ENCODE peak calls at places on chromosomes 4 and X, in six cellular contexts. Q is vagina, I is suprapubic skin, B is lower leg skin, Z is sigmoid colon, G is IMR-90. E is an unnamed sample.

GRCh38 chrX:16023790-16024734 is 99.3 kb upstream of the GRPR start:
- DNase-seq in G (peak), Q (no peak), I (no peak), Z (no peak), B (no peak), E (no peak)

GRCh38 chr4:156942991-156943390 is 28.6 kb downstream of the PDGFC start:
- DNase-seq in I (no peak), Q (no peak), G (no peak), B (no peak), Z (no peak), E (no peak)

GRCh38 chr4:102842367-102842766 is 15.0 kb upstream of the UBE2D3 start:
- DNase-seq in Q (no peak), I (no peak), Z (no peak), G (no peak), B (no peak), E (no peak)

GRCh38 chr4:126991965-126992364 is 640.8 kb upstream of the INTU start:
- DNase-seq in B (no peak), I (no peak), Z (no peak), Q (no peak), G (peak), E (no peak)

GRCh38 chr4:152817331-152817730 is 37.6 kb downstream of the ARFIP1 start:
- DNase-seq in G (peak), B (no peak), I (no peak), Q (no peak), Z (no peak), E (no peak)

GRCh38 chr4:135604531-135604930 is 1402.9 kb upstream of the PABPC4L start:
- DNase-seq in G (no peak), B (no peak), Z (no peak), I (no peak), Q (no peak), E (no peak)

GRCh38 chr4:183798921-183799307 is 106.2 kb upstream of the STOX2 start:
- DNase-seq in B (no peak), Z (no peak), I (no peak), Q (no peak), G (no peak), E (no peak)

GRCh38 chrX:123219916-123220315 is 35.8 kb downstream of the GRIA3 start:
- DNase-seq in G (no peak), Q (no peak), B (no peak), Z (no peak), I (no peak), E (no peak)

GRCh38 chrX:128616933-128617332 is 564.7 kb upstream of the ACTRT1 start:
- DNase-seq in Z (no peak), I (no peak), Q (no peak), G (no peak), B (no peak), E (no peak)

GRCh38 chrX:54439967-54440871 is at the start of gene TSR2:
- DNase-seq in Z (peak), I (peak), B (peak), Q (no peak), G (peak), E (peak)
- TF ChIP-seq POLR2A in Z (peak), I (no peak), B (no peak), Q (peak), G (no peak), E (peak)

GRCh38 chrX:130163350-130163851 is 2.2 kb downstream of the AIFM1 start:
- DNase-seq in B (no peak), Z (no peak), I (no peak), G (no peak), Q (no peak), E (no peak)

GRCh38 chrX:130167040-130167439 is 1.4 kb upstream of the AIFM1 start:
- DNase-seq in B (no peak), Z (no peak), I (no peak), G (no peak), Q (no peak), E (no peak)

GRCh38 chrX:130166503-130166777 is 799 bp upstream of the AIFM1 start:
- DNase-seq in B (no peak), Q (no peak), I (no peak), G (no peak), Z (no peak), E (no peak)

GRCh38 chrX:130165181-130165702 is 399 bp downstream of the AIFM1 start:
- DNase-seq in I (no peak), Z (no peak), Q (no peak), B (no peak), G (no peak), E (no peak)

DNA sequence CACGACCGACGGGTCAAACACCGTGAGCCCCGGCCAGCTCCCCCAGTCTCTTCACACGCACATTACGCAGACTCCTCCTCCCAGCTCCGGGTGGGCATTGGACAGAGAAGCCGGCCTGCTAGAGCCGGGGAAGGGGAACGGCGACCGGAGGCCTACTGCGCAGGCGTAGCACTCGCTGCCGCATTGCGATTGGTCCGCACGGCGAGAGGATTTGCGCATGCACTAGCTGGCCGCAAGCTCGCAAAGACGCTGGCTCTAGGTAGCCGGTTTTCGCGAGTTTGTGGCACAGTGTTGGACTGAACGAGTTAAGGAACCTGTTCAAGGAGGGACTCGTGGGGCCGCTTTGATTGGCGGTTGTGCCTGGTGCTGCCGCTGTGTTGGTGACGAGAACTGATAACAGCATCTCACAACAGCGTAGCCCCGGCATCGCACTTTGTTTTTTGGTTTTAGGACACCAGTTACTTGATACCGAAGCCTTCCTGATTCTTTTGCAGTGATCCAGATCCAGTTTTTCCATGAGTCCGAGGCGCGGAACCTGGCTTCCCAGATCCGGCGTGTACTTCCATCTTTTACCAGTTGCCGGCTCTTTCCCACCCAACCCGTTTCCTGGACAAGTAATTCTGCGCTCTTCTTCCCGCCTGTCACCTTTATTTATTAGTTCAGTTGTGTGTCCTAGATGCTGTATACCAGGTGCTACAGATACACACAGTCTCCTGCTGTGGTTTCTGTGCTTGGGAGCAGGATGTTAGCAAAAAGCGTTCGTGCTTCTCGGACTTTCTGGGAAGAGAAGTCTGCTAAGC is at the start of gene AIFM1:
- DNase-seq in Q (no peak), G (peak), Z (peak), B (peak), I (peak), E (peak)
- TF ChIP-seq POLR2A in Q (peak), G (no peak), Z (peak), B (no peak), I (no peak), E (peak)

GRCh38 chr4:121823505-121824170 is at the start of gene CCNA2:
- DNase-seq in Q (peak), I (peak), Z (peak), G (peak), B (peak), E (peak)
- TF ChIP-seq POLR2A in Q (no peak), I (no peak), Z (no peak), G (peak), B (no peak), E (peak)

GRCh38 chr4:87392183-87392582 is 1.2 kb upstream of the HSD17B11 start:
- DNase-seq in Z (no peak), G (no peak), I (no peak), B (no peak), Q (no peak), E (no peak)

GRCh38 chr4:87387237-87387636 is 3.8 kb downstream of the HSD17B11 start:
- DNase-seq in I (no peak), Z (no peak), G (no peak), Q (no peak), B (no peak), E (no peak)

GRCh38 chr4:87391783-87392054 is 731 bp upstream of the HSD17B11 start:
- DNase-seq in Z (no peak), B (no peak), Q (no peak), I (no peak), G (no peak), E (no peak)

GRCh38 chr4:87390931-87391782 is at the start of gene HSD17B11:
- DNase-seq in G (peak), Z (peak), Q (no peak), I (peak), B (peak), E (peak)
- TF ChIP-seq POLR2A in G (no peak), Z (peak), Q (peak), I (no peak), B (no peak), E (peak)

GRCh38 chr4:76732246-76732645 is 165.7 kb downstream of the SOWAHB start:
- DNase-seq in Z (no peak), G (no peak), B (no peak), I (no peak), Q (no peak), E (no peak)
- TF ChIP-seq POLR2A in Z (no peak), G (no peak), B (no peak), I (no peak), Q (no peak), E (no peak)

GRCh38 chrX:147405764-147406163 is 506.0 kb upstream of the FMR1 start:
- DNase-seq in I (no peak), Q (no peak), Z (peak), B (no peak), G (no peak), E (no peak)

DNA sequence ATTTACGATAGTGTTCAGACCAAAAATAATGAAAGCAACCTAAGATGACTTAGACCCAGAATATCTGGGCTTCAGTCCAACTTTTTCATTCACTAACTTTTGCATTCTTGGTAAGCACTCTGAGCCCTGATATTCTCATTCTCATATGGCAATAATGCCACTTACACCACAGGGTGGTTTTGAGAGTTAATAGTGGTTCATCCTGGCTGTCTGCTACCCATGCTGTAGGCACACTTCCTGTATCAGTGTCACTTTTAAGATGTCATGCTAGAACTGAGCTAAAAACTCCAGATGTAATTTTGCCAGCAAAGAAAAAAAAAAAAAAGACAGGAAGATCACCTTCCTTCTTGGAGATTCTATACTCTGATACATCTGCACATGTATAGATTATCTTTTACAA is 508.6 kb upstream of the FMR1 start:
- DNase-seq in G (no peak), B (no peak), Q (no peak), Z (no peak), I (no peak), E (no peak)
- TF ChIP-seq POLR2A in G (no peak), B (no peak), Q (no peak), Z (no peak), I (no peak), E (no peak)

GRCh38 chr4:38781854-38782261 is 932 bp downstream of the TLR10 start:
- DNase-seq in Z (no peak), I (no peak), B (no peak), Q (no peak), G (no peak), E (no peak)
- TF ChIP-seq POLR2A in Z (no peak), I (no peak), B (no peak), Q (no peak), G (no peak), E (no peak)

GRCh38 chr4:2754848-2755820 is 1.0 kb downstream of the TNIP2 start:
- DNase-seq in Q (no peak), B (no peak), Z (no peak), I (no peak), G (no peak), E (no peak)

GRCh38 chr4:2756691-2757350 is 685 bp upstream of the TNIP2 start:
- DNase-seq in Z (no peak), Q (no peak), B (no peak), G (no peak), I (no peak), E (no peak)

GRCh38 chr4:2753444-2753843 is 2.7 kb downstream of the TNIP2 start:
- DNase-seq in Z (no peak), I (no peak), Q (no peak), G (no peak), B (no peak), E (no peak)

GRCh38 chr4:2757426-2757825 is 1.3 kb upstream of the TNIP2 start:
- DNase-seq in G (no peak), Z (no peak), Q (no peak), B (no peak), I (no peak), E (no peak)

DNA sequence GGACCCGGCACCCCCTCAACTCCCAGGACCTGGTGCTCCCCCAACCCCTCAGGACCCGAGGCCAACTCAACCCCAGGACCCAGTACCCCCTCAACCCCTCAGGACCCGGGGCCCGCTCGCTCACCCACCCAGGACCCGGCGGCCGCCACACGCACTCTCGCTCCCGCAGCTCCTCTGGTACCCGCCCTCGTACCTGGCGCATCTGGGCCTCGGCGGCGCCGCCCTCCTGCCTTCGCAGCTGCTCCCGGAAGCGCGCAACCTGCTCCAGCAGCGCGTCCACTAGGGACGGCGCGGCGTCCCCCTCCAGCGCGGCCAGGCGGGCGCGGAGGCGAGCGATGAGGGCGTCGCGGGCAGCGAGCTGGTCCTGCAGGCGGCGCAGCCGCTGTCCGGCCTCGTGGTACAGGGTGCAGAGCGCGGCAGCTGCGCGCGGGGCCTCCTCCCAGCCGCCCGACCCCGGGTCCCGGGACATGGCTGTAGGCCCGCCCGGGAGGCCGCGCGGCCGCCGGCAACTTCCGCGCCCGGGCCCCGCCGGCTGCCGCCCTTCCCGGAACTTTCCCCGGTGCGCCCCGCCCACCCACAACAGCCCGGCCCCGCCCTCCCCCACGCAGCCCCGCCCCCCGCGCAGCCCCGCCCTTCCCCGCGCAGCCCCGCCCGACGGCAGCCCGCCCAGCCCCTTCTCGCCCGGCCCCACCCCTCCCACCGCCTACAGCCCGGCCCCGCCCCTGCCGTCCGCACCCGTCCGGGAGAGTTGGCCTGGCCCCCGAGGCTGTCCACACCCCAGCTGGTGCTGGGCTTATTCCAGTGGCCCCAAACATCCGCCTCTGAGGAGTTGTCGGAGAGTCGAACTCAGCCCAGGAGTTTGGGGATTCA is at the start of gene TNIP2:
- DNase-seq in B (peak), I (peak), Z (peak), Q (no peak), G (peak), E (peak)
- TF ChIP-seq POLR2A in B (no peak), I (no peak), Z (no peak), Q (peak), G (peak), E (peak)